ENCODE peak calls at places on chromosome 13, in ten cellular contexts. W is ascending aorta, C is tibial artery, G is cardiac fibroblast, U is fibroblast of lung, D is endodermal cell, Z is lower leg skin, S is mucosa of descending colon, L is ovary, N is tibial nerve. Y is an unnamed sample.

GRCh38 chr13:31161583-31162150 is at the start of gene HSPH1:
- DNase-seq in W (peak), C (peak), G (peak), U (peak), D (peak), Z (peak), S (peak), L (peak), N (peak), Y (peak)

GRCh38 chr13:95301135-95301946 is at the start of gene ABCC4:
- DNase-seq in W (peak), C (peak), G (peak), U (peak), D (peak), Z (peak), S (peak), L (peak), N (no peak), Y (peak)

GRCh38 chr13:37446503-37446902 is 152.1 kb downstream of the POSTN start:
- DNase-seq in W (peak), C (peak), G (peak), U (peak), D (no peak), Z (peak), S (no peak), L (no peak), N (no peak), Y (peak)

GRCh38 chr13:40916207-40916998 is 102.7 kb downstream of the ELF1 start:
- DNase-seq in W (no peak), C (no peak), G (peak), U (no peak), D (no peak), Z (no peak), S (no peak), L (no peak), N (no peak), Y (peak)

GRCh38 chr13:93775507-93776108 is 549.0 kb downstream of the GPC6 start:
- DNase-seq in W (no peak), C (no peak), G (peak), U (peak), D (no peak), Z (no peak), S (no peak), L (no peak), N (no peak), Y (peak)

GRCh38 chr13:41960195-41960699 is 662 bp downstream of the VWA8 start:
- DNase-seq in W (no peak), C (no peak), G (peak), U (peak), D (peak), Z (no peak), S (no peak), L (no peak), N (no peak), Y (peak)

GRCh38 chr13:39385621-39386231 is 217.3 kb downstream of the LHFPL6 start:
- DNase-seq in W (no peak), C (no peak), G (no peak), U (no peak), D (no peak), Z (no peak), S (no peak), L (no peak), N (no peak), Y (no peak)

GRCh38 chr13:100633461-100633860 is 41.1 kb downstream of the TMTC4 start:
- DNase-seq in W (no peak), C (no peak), G (peak), U (peak), D (no peak), Z (no peak), S (no peak), L (no peak), N (no peak), Y (peak)

GRCh38 chr13:27869436-27870090 is 50.2 kb upstream of the PDX1 start:
- DNase-seq in W (no peak), C (no peak), G (no peak), U (no peak), D (no peak), Z (no peak), S (no peak), L (no peak), N (no peak), Y (no peak)
- TF ChIP-seq CTCF in W (no peak), C (no peak), G (no peak), U (no peak), D (peak), Z (no peak), S (no peak), L (no peak), N (no peak), Y (no peak)

DNA sequence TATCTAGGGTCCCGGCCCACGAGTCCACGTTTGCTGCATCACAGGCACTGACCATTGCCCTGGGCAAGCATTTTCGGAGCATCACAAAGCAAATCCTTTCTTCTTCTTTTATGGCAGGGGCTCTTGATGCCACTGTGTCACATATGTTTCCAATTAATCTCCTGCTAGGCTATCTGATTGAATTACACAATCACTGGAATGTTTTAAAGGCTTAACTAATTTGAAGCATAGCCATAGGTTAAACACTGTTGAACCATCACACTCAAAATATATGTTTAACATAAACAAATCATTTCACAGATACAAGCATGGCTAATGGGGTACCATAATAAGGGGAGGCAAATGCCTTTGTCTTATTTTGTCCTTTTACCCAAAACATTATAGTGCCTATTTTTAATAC is 338.3 kb downstream of the POU4F1 start:
- DNase-seq in W (no peak), C (no peak), G (no peak), U (no peak), D (no peak), Z (no peak), S (no peak), L (no peak), N (no peak), Y (peak)
- H3K4me3 ChIP-seq in W (no peak), C (no peak), G (no peak), U (no peak), D (no peak), Z (no peak), S (no peak), L (no peak), N (no peak), Y (no peak)

GRCh38 chr13:113562085-113562749 is 22.3 kb upstream of the TFDP1 start:
- DNase-seq in W (peak), C (no peak), G (peak), U (peak), D (peak), Z (peak), S (peak), L (peak), N (no peak), Y (peak)
- TF ChIP-seq CTCF in W (peak), C (peak), G (peak), U (peak), D (peak), Z (no peak), S (peak), L (peak), N (peak), Y (peak)

DNA sequence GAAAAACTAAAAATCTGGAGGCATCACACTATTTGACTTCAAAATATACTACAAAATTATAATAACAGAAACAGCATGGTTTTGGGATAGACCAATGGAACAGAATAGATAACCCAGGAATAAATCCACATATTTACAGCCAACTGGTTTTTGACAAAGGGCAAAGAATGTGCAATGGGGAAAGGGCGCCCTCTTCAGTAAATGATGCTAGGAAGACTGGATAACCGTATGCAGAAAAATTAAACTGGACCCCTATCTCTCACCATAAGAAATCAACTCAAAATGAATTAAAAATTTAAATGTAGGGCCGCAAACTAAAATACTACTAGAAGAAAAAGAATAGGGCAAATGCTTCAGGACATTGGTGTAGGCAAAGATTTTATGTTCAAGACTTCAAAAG is 440.5 kb upstream of the SGCG start:
- DNase-seq in W (no peak), C (no peak), G (no peak), U (peak), D (peak), Z (no peak), S (no peak), L (no peak), N (no peak), Y (no peak)
- H3K4me3 ChIP-seq in W (no peak), C (no peak), G (no peak), U (no peak), D (no peak), Z (no peak), S (no peak), L (no peak), N (no peak), Y (no peak)

DNA sequence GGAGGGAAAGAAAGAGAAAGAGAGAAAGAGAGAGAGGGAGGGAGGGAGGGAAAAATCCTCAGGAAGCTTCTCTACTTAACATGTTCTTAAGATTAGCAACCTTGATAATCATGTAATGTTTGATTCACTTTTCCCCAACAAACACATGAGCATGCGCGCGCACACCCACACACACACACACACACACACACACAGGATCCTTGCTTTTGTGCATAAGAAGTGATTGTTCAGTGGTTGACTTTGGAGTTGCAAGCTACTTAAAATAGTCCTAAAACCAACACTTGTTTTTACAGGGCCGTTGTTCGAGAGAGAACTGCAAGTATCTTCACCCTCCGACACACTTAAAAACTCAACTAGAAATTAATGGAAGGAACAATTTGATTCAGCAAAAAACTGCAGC is 100.0 kb upstream of the RAP2A start:
- DNase-seq in W (no peak), C (no peak), G (peak), U (no peak), D (no peak), Z (no peak), S (no peak), L (no peak), N (no peak), Y (no peak)
- TF ChIP-seq CTCF in W (no peak), C (no peak), G (no peak), U (no peak), D (no peak), Z (no peak), S (no peak), L (no peak), N (peak), Y (no peak)